ENCODE peak calls at places on chromosome 16, in eight cellular contexts. M is adrenal gland, X is upper lobe of right lung, N is fibroblast of lung, Q is PC-9, F is uterus, C is sigmoid colon, Z is A549. S is an unnamed sample.

GRCh38 chr16:87538594-87538993 is 45.8 kb upstream of the ZCCHC14 start:
- DNase-seq in C (no peak), M (no peak), N (peak; percentile 72), F (no peak), X (no peak), Z (no peak), Q (no peak), S (no peak)

GRCh38 chr16:66569131-66569530 is 2.9 kb downstream of the CMTM1 start:
- DNase-seq in Z (no peak), Q (no peak), N (peak; percentile 83), C (no peak), X (no peak), F (no peak), M (no peak), S (no peak)

GRCh38 chr16:66961065-66961744 is at the start of gene CES3:
- DNase-seq in Z (peak; percentile 85), Q (peak; percentile 72), M (no peak), X (peak; percentile 84), C (no peak), N (peak; percentile 42), F (no peak), S (no peak)

GRCh38 chr16:10820546-10820945 is 2.0 kb upstream of the TVP23A start:
- DNase-seq in M (no peak), F (no peak), C (no peak), N (no peak), Q (no peak), Z (no peak), X (no peak), S (no peak)

GRCh38 chr16:86740817-86741799 is 162.8 kb downstream of the FOXL1 start:
- DNase-seq in Z (peak; percentile 62), F (no peak), N (peak; percentile 94), X (no peak), C (peak; percentile 50), Q (no peak), M (no peak), S (peak; percentile 65)

GRCh38 chr16:12289175-12290063 is 312.9 kb downstream of the SNX29 start:
- DNase-seq in F (no peak), N (no peak), M (no peak), Z (no peak), Q (no peak), C (no peak), X (no peak), S (no peak)

GRCh38 chr16:8867483-8868271 is 1.1 kb downstream of the CARHSP1 start:
- DNase-seq in X (no peak), M (peak; percentile 66), F (peak; percentile 62), Z (no peak), C (peak; percentile 80), N (no peak), Q (no peak), S (no peak)

GRCh38 chr16:21159281-21159951 is 942 bp downstream of the LDAF1 start:
- DNase-seq in C (peak; percentile 75), N (no peak), Q (peak; percentile 69), F (peak; percentile 38), X (peak; percentile 88), Z (no peak), M (peak; percentile 33), S (no peak)

GRCh38 chr16:13517856-13518255 is 402.1 kb upstream of the ERCC4 start:
- DNase-seq in C (no peak), Q (no peak), X (no peak), Z (no peak), M (no peak), F (no peak), N (no peak), S (no peak)

GRCh38 chr16:31452631-31453106 is 6.6 kb upstream of the ARMC5 start:
- DNase-seq in C (peak; percentile 58), N (peak; percentile 93), F (no peak), Q (peak; percentile 58), Z (peak; percentile 76), X (no peak), M (peak; percentile 42), S (no peak)

GRCh38 chr16:77995843-77996455 is 26.4 kb upstream of the CLEC3A start:
- DNase-seq in Z (no peak), F (no peak), N (no peak), Q (no peak), X (no peak), C (no peak), M (no peak), S (no peak)

GRCh38 chr16:24988593-24989338 is 26.4 kb downstream of the ARHGAP17 start:
- DNase-seq in F (peak; percentile 52), M (no peak), Q (peak; percentile 82), Z (peak; percentile 49), X (no peak), C (no peak), N (peak; percentile 85), S (no peak)

GRCh38 chr16:694187-694862 is 4.1 kb upstream of the WDR24 start:
- DNase-seq in X (no peak), Z (no peak), C (no peak), Q (no peak), F (no peak), N (no peak), M (no peak), S (no peak)

GRCh38 chr16:78183886-78184553 is 84.6 kb downstream of the WWOX start:
- DNase-seq in M (no peak), Q (no peak), Z (no peak), X (no peak), N (peak; percentile 13), F (no peak), C (no peak), S (no peak)

GRCh38 chr16:66906916-66907836 is 11.5 kb downstream of the CDH16 start:
- DNase-seq in X (no peak), M (no peak), C (no peak), F (no peak), Q (no peak), Z (no peak), N (no peak), S (no peak)

GRCh38 chr16:49621240-49622083 is 234.4 kb downstream of the ZNF423 start:
- DNase-seq in M (no peak), F (peak; percentile 12), X (no peak), N (peak; percentile 30), Z (no peak), Q (no peak), C (peak; percentile 58), S (no peak)

GRCh38 chr16:70470927-70471341 is 16.5 kb downstream of the FCSK start:
- DNase-seq in N (peak; percentile 23), C (no peak), Z (peak; percentile 65), X (peak; percentile 69), F (no peak), M (peak; percentile 53), Q (peak; percentile 37), S (no peak)

GRCh38 chr16:8590811-8591210 is 500 bp upstream of the TMEM114 start:
- DNase-seq in X (no peak), N (no peak), Z (no peak), F (no peak), M (no peak), C (no peak), Q (no peak), S (no peak)

GRCh38 chr16:24737391-24737871 is 8.0 kb downstream of the TNRC6A start:
- DNase-seq in M (no peak), X (no peak), F (no peak), N (peak; percentile 70), Q (no peak), Z (no peak), C (no peak), S (no peak)

GRCh38 chr16:89051521-89052166 is 42.0 kb upstream of the ACSF3 start:
- DNase-seq in M (no peak), Z (no peak), C (no peak), F (no peak), X (no peak), Q (no peak), N (no peak), S (no peak)

GRCh38 chr16:17555176-17555575 is 84.4 kb upstream of the XYLT1 start:
- DNase-seq in X (no peak), M (no peak), Z (no peak), Q (peak; percentile 30), N (peak; percentile 95), C (no peak), F (no peak), S (no peak)

GRCh38 chr16:83929811-83930555 is 23.1 kb upstream of the OSGIN1 start:
- DNase-seq in X (no peak), Z (no peak), C (no peak), N (no peak), F (no peak), M (no peak), Q (no peak), S (no peak)

GRCh38 chr16:18069683-18070082 is 266.9 kb downstream of the NPIPA8 start:
- DNase-seq in Z (no peak), C (no peak), N (no peak), Q (no peak), F (no peak), X (no peak), M (no peak), S (no peak)

GRCh38 chr16:53511084-53511402 is 8.0 kb upstream of the AKTIP start:
- DNase-seq in X (no peak), Q (no peak), M (no peak), N (no peak), F (no peak), Z (no peak), C (no peak), S (no peak)
- H3K27ac ChIP-seq in X (peak overlapping the region; percentile 51), Q (no peak overlapping the region), M (no peak overlapping the region), N (no peak overlapping the region), F (peak overlapping the region; percentile 77), Z (no peak overlapping the region), C (peak overlapping the region; percentile 64), S (peak overlapping the region; percentile 57)

GRCh38 chr16:80034469-80034826 is 433.9 kb upstream of the MAF start:
- DNase-seq in Z (peak; percentile 44), F (no peak), C (no peak), X (no peak), Q (no peak), M (no peak), N (no peak), S (no peak)
- H3K4me1 ChIP-seq in Z (peaks cover 18% of the 10 kb centered on the region), F (no peaks in the 10 kb centered on the region), C (no peaks in the 10 kb centered on the region), X (no peaks in the 10 kb centered on the region), Q (peaks cover 26% of the 10 kb centered on the region), M (no peaks in the 10 kb centered on the region), N (no peaks in the 10 kb centered on the region), S (no peaks in the 10 kb centered on the region)

DNA sequence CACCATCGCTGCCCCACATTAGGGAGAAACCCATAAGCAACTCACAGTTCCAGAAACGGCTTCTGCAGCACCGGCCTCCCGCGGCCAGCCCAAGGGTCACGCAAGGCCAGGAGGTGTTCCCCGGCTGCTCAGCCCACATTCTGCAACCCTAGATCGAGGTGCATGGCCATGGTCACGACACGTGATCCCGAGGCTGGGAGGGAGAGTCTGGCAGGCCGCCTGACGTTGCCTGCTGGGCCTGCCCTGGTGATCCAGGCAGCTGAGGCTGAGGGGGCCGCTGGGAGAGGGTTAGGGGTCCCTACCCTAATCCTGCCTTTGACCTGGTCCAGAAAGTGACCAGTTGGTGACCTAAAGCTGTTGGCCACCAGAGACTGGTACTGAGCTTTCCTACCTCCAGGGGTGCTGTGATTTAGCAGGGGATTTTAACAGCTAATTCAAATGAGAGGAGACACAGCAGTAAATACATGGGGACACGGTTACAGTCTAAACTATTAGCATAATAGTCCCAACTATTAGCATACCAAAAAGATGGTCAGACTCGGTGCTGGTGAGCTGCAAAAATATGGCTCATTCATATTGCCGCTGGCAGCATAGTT is 97.4 kb upstream of the CIBAR2 start:
- DNase-seq in Z (no peak), C (no peak), F (no peak), Q (no peak), N (no peak), M (peak; percentile 75), X (no peak), S (no peak)
- H3K27ac ChIP-seq in Z (no peak overlapping the region), C (no peak overlapping the region), F (no peak overlapping the region), Q (no peak overlapping the region), N (no peak overlapping the region), M (peak overlapping the region; percentile 38), X (no peak overlapping the region), S (no peak overlapping the region)

GRCh38 chr16:68081796-68082567 is 3.2 kb upstream of the NFATC3 start:
- DNase-seq in Z (no peak), X (no peak), N (no peak), C (no peak), F (no peak), Q (no peak), M (no peak), S (no peak)
- H3K4me1 ChIP-seq in Z (peaks cover 12% of the 10 kb centered on the region), X (peaks cover 70% of the 10 kb centered on the region), N (peaks cover 17% of the 10 kb centered on the region), C (peaks cover 27% of the 10 kb centered on the region), F (peaks cover 8% of the 10 kb centered on the region), Q (peaks cover 3% of the 10 kb centered on the region), M (peaks cover 44% of the 10 kb centered on the region), S (peaks cover 14% of the 10 kb centered on the region)